ENCODE peak calls at places on chromosomes 5 and 9, in nine cellular contexts. One of them, this sample, is unnamed.
A peak's percentile ranks its signal among the peaks of the same experiment; 100 is the strongest.

GRCh38 chr5:31585519-31586270 is 53.2 kb upstream of the PDZD2 start:
- DNase-seq in kidney tubule cell: peak; percentile 12
- DNase-seq in SW 1271: no peak
- DNase-seq in dermis microvascular lymphatic vessel endothelial cell: no peak
- DNase-seq in stimulated activated CD4-positive, alpha-beta T cell treated with anti-CD3 and anti-CD28 coated beads, Interleukin-2, amount 100 ng/mL, for 24 hours: no peak
- DNase-seq in mucosa of gallbladder: no peak
- DNase-seq in osteocyte: no peak
- DNase-seq in activated CD4-positive, CD25-positive, alpha-beta regulatory T cell: no peak
- DNase-seq in M059J: peak; percentile 43
- DNase-seq in this sample: peak; percentile 34

GRCh38 chr9:34335376-34335775 is 6.0 kb downstream of the NUDT2 start:
- DNase-seq in activated CD4-positive, CD25-positive, alpha-beta regulatory T cell: no peak
- DNase-seq in osteocyte: no peak
- DNase-seq in dermis microvascular lymphatic vessel endothelial cell: no peak
- DNase-seq in stimulated activated CD4-positive, alpha-beta T cell treated with anti-CD3 and anti-CD28 coated beads, Interleukin-2, amount 100 ng/mL, for 24 hours: no peak
- DNase-seq in M059J: no peak
- DNase-seq in kidney tubule cell: no peak
- DNase-seq in SW 1271: no peak
- DNase-seq in mucosa of gallbladder: no peak
- DNase-seq in this sample: no peak

GRCh38 chr5:160303690-160304089 is 8.7 kb downstream of the CCNJL start:
- DNase-seq in osteocyte: no peak
- DNase-seq in M059J: no peak
- DNase-seq in mucosa of gallbladder: no peak
- DNase-seq in activated CD4-positive, CD25-positive, alpha-beta regulatory T cell: no peak
- DNase-seq in SW 1271: no peak
- DNase-seq in dermis microvascular lymphatic vessel endothelial cell: no peak
- DNase-seq in kidney tubule cell: no peak
- DNase-seq in stimulated activated CD4-positive, alpha-beta T cell treated with anti-CD3 and anti-CD28 coated beads, Interleukin-2, amount 100 ng/mL, for 24 hours: no peak
- DNase-seq in this sample: no peak

GRCh38 chr9:133704711-133705181 is 33.4 kb downstream of the SARDH start:
- DNase-seq in dermis microvascular lymphatic vessel endothelial cell: no peak
- DNase-seq in M059J: no peak
- DNase-seq in activated CD4-positive, CD25-positive, alpha-beta regulatory T cell: no peak
- DNase-seq in kidney tubule cell: no peak
- DNase-seq in SW 1271: no peak
- DNase-seq in stimulated activated CD4-positive, alpha-beta T cell treated with anti-CD3 and anti-CD28 coated beads, Interleukin-2, amount 100 ng/mL, for 24 hours: no peak
- DNase-seq in osteocyte: no peak
- DNase-seq in mucosa of gallbladder: no peak
- DNase-seq in this sample: no peak

GRCh38 chr9:138073808-138074207 is 196.2 kb downstream of the CACNA1B start:
- DNase-seq in osteocyte: peak; percentile 63
- DNase-seq in mucosa of gallbladder: no peak
- DNase-seq in dermis microvascular lymphatic vessel endothelial cell: no peak
- DNase-seq in activated CD4-positive, CD25-positive, alpha-beta regulatory T cell: no peak
- DNase-seq in M059J: no peak
- DNase-seq in kidney tubule cell: no peak
- DNase-seq in stimulated activated CD4-positive, alpha-beta T cell treated with anti-CD3 and anti-CD28 coated beads, Interleukin-2, amount 100 ng/mL, for 24 hours: no peak
- DNase-seq in SW 1271: no peak
- DNase-seq in this sample: no peak

GRCh38 chr5:151684690-151685361 is 1.9 kb downstream of the SPARC start:
- DNase-seq in mucosa of gallbladder: peak; percentile 58
- DNase-seq in M059J: peak; percentile 98
- DNase-seq in kidney tubule cell: peak; percentile 77
- DNase-seq in SW 1271: peak; percentile 46
- DNase-seq in activated CD4-positive, CD25-positive, alpha-beta regulatory T cell: no peak
- DNase-seq in osteocyte: peak; percentile 90
- DNase-seq in stimulated activated CD4-positive, alpha-beta T cell treated with anti-CD3 and anti-CD28 coated beads, Interleukin-2, amount 100 ng/mL, for 24 hours: no peak
- DNase-seq in dermis microvascular lymphatic vessel endothelial cell: no peak
- DNase-seq in this sample: peak; percentile 82

GRCh38 chr5:112787896-112788295 is 50.2 kb downstream of the APC start:
- DNase-seq in SW 1271: no peak
- DNase-seq in activated CD4-positive, CD25-positive, alpha-beta regulatory T cell: no peak
- DNase-seq in kidney tubule cell: no peak
- DNase-seq in stimulated activated CD4-positive, alpha-beta T cell treated with anti-CD3 and anti-CD28 coated beads, Interleukin-2, amount 100 ng/mL, for 24 hours: no peak
- DNase-seq in mucosa of gallbladder: no peak
- DNase-seq in osteocyte: no peak
- DNase-seq in M059J: no peak
- DNase-seq in dermis microvascular lymphatic vessel endothelial cell: no peak
- DNase-seq in this sample: peak; percentile 55

GRCh38 chr9:111301195-111301594 is 28.8 kb downstream of the OR2K2 start:
- DNase-seq in kidney tubule cell: peak; percentile 15
- DNase-seq in stimulated activated CD4-positive, alpha-beta T cell treated with anti-CD3 and anti-CD28 coated beads, Interleukin-2, amount 100 ng/mL, for 24 hours: no peak
- DNase-seq in M059J: peak; percentile 57
- DNase-seq in mucosa of gallbladder: no peak
- DNase-seq in dermis microvascular lymphatic vessel endothelial cell: no peak
- DNase-seq in SW 1271: no peak
- DNase-seq in osteocyte: no peak
- DNase-seq in activated CD4-positive, CD25-positive, alpha-beta regulatory T cell: no peak
- DNase-seq in this sample: no peak

GRCh38 chr9:19184144-19184917 is 46.2 kb upstream of the DENND4C start:
- DNase-seq in mucosa of gallbladder: peak; percentile 85
- DNase-seq in osteocyte: peak; percentile 86
- DNase-seq in SW 1271: peak; percentile 62
- DNase-seq in stimulated activated CD4-positive, alpha-beta T cell treated with anti-CD3 and anti-CD28 coated beads, Interleukin-2, amount 100 ng/mL, for 24 hours: peak; percentile 80
- DNase-seq in dermis microvascular lymphatic vessel endothelial cell: peak; percentile 90
- DNase-seq in activated CD4-positive, CD25-positive, alpha-beta regulatory T cell: peak; percentile 21
- DNase-seq in M059J: peak; percentile 83
- DNase-seq in kidney tubule cell: peak; percentile 91
- DNase-seq in this sample: peak; percentile 67

GRCh38 chr5:68304421-68305052 is 89.0 kb downstream of the PIK3R1 start:
- DNase-seq in SW 1271: no peak
- DNase-seq in activated CD4-positive, CD25-positive, alpha-beta regulatory T cell: no peak
- DNase-seq in stimulated activated CD4-positive, alpha-beta T cell treated with anti-CD3 and anti-CD28 coated beads, Interleukin-2, amount 100 ng/mL, for 24 hours: no peak
- DNase-seq in mucosa of gallbladder: no peak
- DNase-seq in osteocyte: no peak
- DNase-seq in dermis microvascular lymphatic vessel endothelial cell: no peak
- DNase-seq in kidney tubule cell: peak; percentile 68
- DNase-seq in M059J: peak; percentile 82
- DNase-seq in this sample: no peak

This sample was measured in trophoblast cell.